ENCODE peak calls at places on chromosomes 1 and 21, in four cellular contexts. H is K562, B is GM12878, V is HepG2. Q is an unnamed sample.

GRCh38 chr21:34205811-34206635 is 132.6 kb downstream of the MRPS6 start:
- DNase-seq in B (peak), H (no peak), V (no peak), Q (no peak)

GRCh38 chr1:38559180-38559874 is 300.2 kb downstream of the RRAGC start:
- DNase-seq in V (no peak), H (no peak), B (peak), Q (no peak)

GRCh38 chr1:192831706-192832355 is 23.0 kb downstream of the RGS2 start:
- DNase-seq in H (no peak), B (no peak), V (no peak), Q (no peak)

GRCh38 chr1:116243673-116244101 is 129.4 kb upstream of the ATP1A1 start:
- DNase-seq in V (no peak), H (no peak), B (no peak), Q (no peak)

GRCh38 chr1:83102630-83103071 is 896.3 kb downstream of the TTLL7 start:
- DNase-seq in V (no peak), H (no peak), B (no peak), Q (peak)

GRCh38 chr1:234899041-234899787 is 229.4 kb downstream of the TOMM20 start:
- DNase-seq in H (no peak), V (peak), B (no peak), Q (no peak)

GRCh38 chr1:5746611-5747427 is 245.4 kb downstream of the NPHP4 start:
- DNase-seq in H (no peak), V (no peak), B (no peak), Q (no peak)

GRCh38 chr1:3899776-3900149 is 309 bp downstream of the C1orf174 start:
- DNase-seq in B (no peak), V (no peak), H (no peak), Q (no peak)

GRCh38 chr1:115337633-115338456 is at the start of gene NGF:
- DNase-seq in V (no peak), H (no peak), B (no peak), Q (peak)

GRCh38 chr1:181936768-181937581 is 124.5 kb downstream of the ZNF648 start:
- DNase-seq in B (peak), H (peak), V (peak), Q (peak)
- TF ChIP-seq TARDBP in B (no peak), H (no peak), V (no peak), Q (no peak)

DNA sequence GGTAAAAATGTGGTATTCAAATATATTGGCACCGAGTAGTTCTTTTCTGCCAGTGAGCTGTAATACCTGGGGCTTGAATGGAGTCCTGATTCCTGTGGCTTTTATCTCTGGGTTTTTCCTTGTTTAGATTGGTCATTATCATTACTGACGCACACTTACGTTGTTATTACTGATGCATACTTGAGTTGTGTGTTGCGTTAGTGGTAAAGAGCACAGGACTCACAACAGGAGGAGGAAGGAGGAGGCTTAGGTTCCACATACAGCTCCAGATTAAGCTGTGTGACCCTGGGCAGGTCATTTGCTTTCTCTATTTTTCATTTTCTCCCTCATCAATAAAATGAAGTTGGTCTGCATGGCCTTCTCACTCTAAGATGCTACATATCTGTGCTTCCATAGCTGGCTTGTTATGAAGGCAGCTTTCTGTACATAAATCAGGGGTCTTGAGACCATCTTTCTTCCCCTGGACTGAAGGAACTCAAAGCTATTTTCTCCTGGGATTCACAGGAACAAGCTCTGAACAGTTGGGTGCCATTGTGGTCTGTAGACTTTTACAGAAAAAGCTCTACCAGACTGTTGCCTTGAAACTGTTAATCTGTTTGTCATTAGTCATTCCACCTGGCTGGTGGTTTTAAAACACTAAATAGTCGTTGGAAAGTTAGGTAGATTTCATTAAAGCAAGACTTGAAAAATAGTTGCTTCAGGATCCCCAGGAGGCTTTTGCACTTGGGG is 5.6 kb downstream of the ARID1A start:
- DNase-seq in V (no peak), H (no peak), B (no peak), Q (no peak)
- TF ChIP-seq TARDBP in V (no peak), H (no peak), B (no peak), Q (no peak)

GRCh38 chr1:25634896-25635295 is 18.3 kb downstream of the MAN1C1 start:
- DNase-seq in B (no peak), V (no peak), H (no peak), Q (no peak)

GRCh38 chr1:25631750-25632495 is 15.3 kb downstream of the MAN1C1 start:
- DNase-seq in H (no peak), B (no peak), V (no peak), Q (no peak)

GRCh38 chr1:25628741-25629421 is 12.3 kb downstream of the MAN1C1 start:
- DNase-seq in H (no peak), V (no peak), B (no peak), Q (no peak)

GRCh38 chr1:25626018-25626417 is 9.4 kb downstream of the MAN1C1 start:
- DNase-seq in B (no peak), H (no peak), V (no peak), Q (no peak)

GRCh38 chr1:25629836-25630235 is 13.2 kb downstream of the MAN1C1 start:
- DNase-seq in H (no peak), V (no peak), B (no peak), Q (no peak)
- TF ChIP-seq TARDBP in H (no peak), V (no peak), B (no peak), Q (no peak)

DNA sequence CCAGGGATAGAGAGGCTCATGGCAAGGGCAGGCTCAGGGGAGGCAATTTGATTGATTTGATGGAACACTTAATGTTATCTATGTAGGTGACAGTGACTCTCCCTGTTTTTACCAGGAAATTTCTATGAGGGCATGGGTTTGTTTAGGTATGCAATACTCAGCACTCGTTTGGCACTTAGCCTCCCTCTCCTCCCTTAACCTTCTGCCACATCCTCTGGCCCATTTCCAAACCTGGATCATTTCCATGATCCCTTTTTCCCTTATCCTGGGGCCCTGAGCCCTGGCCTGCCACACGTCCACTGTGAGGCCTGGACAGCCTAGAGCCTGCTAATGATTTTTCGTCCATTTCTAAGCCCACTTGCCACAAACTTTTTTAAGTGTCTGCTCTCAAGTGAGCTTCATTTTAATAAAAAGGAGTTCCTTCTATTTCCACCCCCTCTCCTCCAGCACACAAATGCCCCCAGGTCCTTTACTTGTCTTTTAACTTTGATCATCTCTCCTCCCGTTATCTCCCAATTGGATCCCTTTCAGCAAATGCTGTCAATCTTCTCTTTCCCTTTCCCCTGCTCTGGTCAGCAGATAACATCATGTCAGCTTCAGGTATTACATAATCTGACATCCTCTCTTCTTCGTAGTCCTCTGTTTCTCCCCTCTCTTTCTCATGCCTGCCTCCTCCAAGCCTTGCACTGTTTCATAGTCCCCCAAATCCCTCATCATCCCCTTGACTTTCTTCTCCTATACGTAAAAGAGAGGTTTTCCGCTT is 37.8 kb upstream of the GADD45A start:
- DNase-seq in B (no peak), V (no peak), H (no peak), Q (no peak)
- TF ChIP-seq TARDBP in B (no peak), V (no peak), H (no peak), Q (no peak)

GRCh38 chr1:109873278-109874175 is 37.1 kb upstream of the CSF1 start:
- DNase-seq in B (no peak), V (no peak), H (no peak), Q (no peak)
- TF ChIP-seq TARDBP in B (no peak), V (no peak), H (no peak), Q (no peak)

GRCh38 chr1:97721221-97721620 is 199.6 kb downstream of the DPYD start:
- DNase-seq in H (no peak), V (no peak), B (no peak), Q (no peak)
- TF ChIP-seq TARDBP in H (no peak), V (no peak), B (no peak), Q (no peak)